ENCODE peak calls at places on chromosomes 11 and 22, in ten cellular contexts. One of them, this sample, is unnamed.

GRCh38 chr11:76203937-76204336 is 2.4 kb downstream of the WNT11 start:
- DNase-seq in psoas muscle: no peak
- DNase-seq in CD8-positive, alpha-beta T cell: no peak
- DNase-seq in dorsolateral prefrontal cortex: no peak
- DNase-seq in progenitor cell of endocrine pancreas: no peak
- DNase-seq in neural crest cell: no peak
- DNase-seq in heart left ventricle: no peak
- DNase-seq in RWPE1: no peak
- DNase-seq in body of pancreas: no peak
- DNase-seq in fibroblast of the aortic adventitia: no peak
- DNase-seq in this sample: no peak

GRCh38 chr11:746289-747175 is 732 bp upstream of the TALDO1 start:
- DNase-seq in psoas muscle: no peak
- DNase-seq in CD8-positive, alpha-beta T cell: no peak
- DNase-seq in dorsolateral prefrontal cortex: peak; percentile 60
- DNase-seq in progenitor cell of endocrine pancreas: no peak
- DNase-seq in neural crest cell: peak; percentile 25
- DNase-seq in heart left ventricle: no peak
- DNase-seq in RWPE1: no peak
- DNase-seq in body of pancreas: peak; percentile 53
- DNase-seq in fibroblast of the aortic adventitia: no peak
- DNase-seq in this sample: no peak

GRCh38 chr22:16932577-16932976 is 75.4 kb downstream of the GAB4 start:
- DNase-seq in psoas muscle: no peak
- DNase-seq in CD8-positive, alpha-beta T cell: no peak
- DNase-seq in dorsolateral prefrontal cortex: no peak
- DNase-seq in progenitor cell of endocrine pancreas: no peak
- DNase-seq in neural crest cell: no peak
- DNase-seq in heart left ventricle: no peak
- DNase-seq in RWPE1: no peak
- DNase-seq in body of pancreas: no peak
- DNase-seq in fibroblast of the aortic adventitia: no peak
- DNase-seq in this sample: no peak

GRCh38 chr22:17814084-17814483 is 39.8 kb upstream of the BID start:
- DNase-seq in psoas muscle: no peak
- DNase-seq in CD8-positive, alpha-beta T cell: no peak
- DNase-seq in dorsolateral prefrontal cortex: no peak
- DNase-seq in progenitor cell of endocrine pancreas: no peak
- DNase-seq in neural crest cell: no peak
- DNase-seq in heart left ventricle: no peak
- DNase-seq in RWPE1: no peak
- DNase-seq in body of pancreas: no peak
- DNase-seq in fibroblast of the aortic adventitia: no peak
- DNase-seq in this sample: no peak

GRCh38 chr11:117097567-117098268 is 510 bp downstream of the SIK3 start:
- DNase-seq in psoas muscle: peak; percentile 61
- DNase-seq in CD8-positive, alpha-beta T cell: peak; percentile 22
- DNase-seq in dorsolateral prefrontal cortex: peak; percentile 32
- DNase-seq in progenitor cell of endocrine pancreas: peak; percentile 45
- DNase-seq in neural crest cell: no peak
- DNase-seq in heart left ventricle: peak; percentile 38
- DNase-seq in RWPE1: peak; percentile 36
- DNase-seq in body of pancreas: peak; percentile 63
- DNase-seq in fibroblast of the aortic adventitia: no peak
- DNase-seq in this sample: no peak

GRCh38 chr22:23223566-23224317 is 43.4 kb downstream of the BCR start:
- DNase-seq in psoas muscle: no peak
- DNase-seq in CD8-positive, alpha-beta T cell: no peak
- DNase-seq in dorsolateral prefrontal cortex: no peak
- DNase-seq in progenitor cell of endocrine pancreas: no peak
- DNase-seq in neural crest cell: no peak
- DNase-seq in heart left ventricle: peak; percentile 51
- DNase-seq in RWPE1: no peak
- DNase-seq in body of pancreas: no peak
- DNase-seq in fibroblast of the aortic adventitia: no peak
- DNase-seq in this sample: no peak

GRCh38 chr22:50257451-50258360 is 3.8 kb downstream of the MAPK12 start:
- DNase-seq in psoas muscle: peak; percentile 79
- DNase-seq in CD8-positive, alpha-beta T cell: no peak
- DNase-seq in dorsolateral prefrontal cortex: no peak
- DNase-seq in progenitor cell of endocrine pancreas: no peak
- DNase-seq in neural crest cell: no peak
- DNase-seq in heart left ventricle: no peak
- DNase-seq in RWPE1: no peak
- DNase-seq in body of pancreas: peak; percentile 70
- DNase-seq in fibroblast of the aortic adventitia: no peak
- DNase-seq in this sample: no peak

GRCh38 chr11:25247336-25247735 is 750.5 kb downstream of the LUZP2 start:
- DNase-seq in psoas muscle: no peak
- DNase-seq in CD8-positive, alpha-beta T cell: no peak
- DNase-seq in dorsolateral prefrontal cortex: no peak
- DNase-seq in progenitor cell of endocrine pancreas: no peak
- DNase-seq in neural crest cell: no peak
- DNase-seq in heart left ventricle: no peak
- DNase-seq in RWPE1: no peak
- DNase-seq in body of pancreas: no peak
- DNase-seq in fibroblast of the aortic adventitia: no peak
- DNase-seq in this sample: no peak

GRCh38 chr22:23106906-23107367 is 34.9 kb downstream of the RSPH14 start:
- DNase-seq in psoas muscle: no peak
- DNase-seq in CD8-positive, alpha-beta T cell: no peak
- DNase-seq in dorsolateral prefrontal cortex: no peak
- DNase-seq in progenitor cell of endocrine pancreas: no peak
- DNase-seq in neural crest cell: no peak
- DNase-seq in heart left ventricle: peak; percentile 66
- DNase-seq in RWPE1: no peak
- DNase-seq in body of pancreas: peak; percentile 47
- DNase-seq in fibroblast of the aortic adventitia: no peak
- DNase-seq in this sample: no peak

GRCh38 chr11:47154738-47155570 is 21.7 kb downstream of the ARFGAP2 start:
- DNase-seq in psoas muscle: no peak
- DNase-seq in CD8-positive, alpha-beta T cell: peak; percentile 36
- DNase-seq in dorsolateral prefrontal cortex: no peak
- DNase-seq in progenitor cell of endocrine pancreas: no peak
- DNase-seq in neural crest cell: no peak
- DNase-seq in heart left ventricle: no peak
- DNase-seq in RWPE1: no peak
- DNase-seq in body of pancreas: no peak
- DNase-seq in fibroblast of the aortic adventitia: no peak
- DNase-seq in this sample: no peak

GRCh38 chr11:9004310-9004945 is 627 bp upstream of the NRIP3 start:
- DNase-seq in psoas muscle: no peak
- DNase-seq in CD8-positive, alpha-beta T cell: peak; percentile 10
- DNase-seq in dorsolateral prefrontal cortex: no peak
- DNase-seq in progenitor cell of endocrine pancreas: peak; percentile 43
- DNase-seq in neural crest cell: peak; percentile 3
- DNase-seq in heart left ventricle: no peak
- DNase-seq in RWPE1: no peak
- DNase-seq in body of pancreas: peak; percentile 32
- DNase-seq in fibroblast of the aortic adventitia: no peak
- DNase-seq in this sample: no peak

GRCh38 chr11:19680824-19681368 is 31.7 kb upstream of the NAV2 start:
- DNase-seq in psoas muscle: no peak
- DNase-seq in CD8-positive, alpha-beta T cell: no peak
- DNase-seq in dorsolateral prefrontal cortex: no peak
- DNase-seq in progenitor cell of endocrine pancreas: no peak
- DNase-seq in neural crest cell: no peak
- DNase-seq in heart left ventricle: no peak
- DNase-seq in RWPE1: no peak
- DNase-seq in body of pancreas: no peak
- DNase-seq in fibroblast of the aortic adventitia: peak; percentile 34
- DNase-seq in this sample: no peak

GRCh38 chr11:66617148-66617814 is 851 bp downstream of the RBM14 start:
- DNase-seq in psoas muscle: peak; percentile 87
- DNase-seq in CD8-positive, alpha-beta T cell: no peak
- DNase-seq in dorsolateral prefrontal cortex: peak; percentile 69
- DNase-seq in progenitor cell of endocrine pancreas: no peak
- DNase-seq in neural crest cell: no peak
- DNase-seq in heart left ventricle: peak; percentile 75
- DNase-seq in RWPE1: peak; percentile 24
- DNase-seq in body of pancreas: peak; percentile 72
- DNase-seq in fibroblast of the aortic adventitia: no peak
- DNase-seq in this sample: no peak

GRCh38 chr11:1732421-1733008 is 17.9 kb downstream of the IFITM10 start:
- DNase-seq in psoas muscle: no peak
- DNase-seq in CD8-positive, alpha-beta T cell: no peak
- DNase-seq in dorsolateral prefrontal cortex: no peak
- DNase-seq in progenitor cell of endocrine pancreas: no peak
- DNase-seq in neural crest cell: no peak
- DNase-seq in heart left ventricle: no peak
- DNase-seq in RWPE1: no peak
- DNase-seq in body of pancreas: no peak
- DNase-seq in fibroblast of the aortic adventitia: no peak
- DNase-seq in this sample: no peak

GRCh38 chr11:125215951-125216350 is 51.4 kb downstream of the PKNOX2 start:
- DNase-seq in psoas muscle: no peak
- DNase-seq in CD8-positive, alpha-beta T cell: no peak
- DNase-seq in dorsolateral prefrontal cortex: no peak
- DNase-seq in progenitor cell of endocrine pancreas: no peak
- DNase-seq in neural crest cell: no peak
- DNase-seq in heart left ventricle: no peak
- DNase-seq in RWPE1: no peak
- DNase-seq in body of pancreas: no peak
- DNase-seq in fibroblast of the aortic adventitia: no peak
- DNase-seq in this sample: no peak

GRCh38 chr22:43399338-43399979 is 12.4 kb upstream of the MPPED1 start:
- DNase-seq in psoas muscle: no peak
- DNase-seq in CD8-positive, alpha-beta T cell: no peak
- DNase-seq in dorsolateral prefrontal cortex: no peak
- DNase-seq in progenitor cell of endocrine pancreas: no peak
- DNase-seq in neural crest cell: no peak
- DNase-seq in heart left ventricle: peak; percentile 13
- DNase-seq in RWPE1: no peak
- DNase-seq in body of pancreas: no peak
- DNase-seq in fibroblast of the aortic adventitia: no peak
- DNase-seq in this sample: no peak

GRCh38 chr11:24516658-24517057 is 19.8 kb downstream of the LUZP2 start:
- DNase-seq in psoas muscle: no peak
- DNase-seq in CD8-positive, alpha-beta T cell: no peak
- DNase-seq in dorsolateral prefrontal cortex: no peak
- DNase-seq in progenitor cell of endocrine pancreas: no peak
- DNase-seq in neural crest cell: no peak
- DNase-seq in heart left ventricle: no peak
- DNase-seq in RWPE1: no peak
- DNase-seq in body of pancreas: no peak
- DNase-seq in fibroblast of the aortic adventitia: no peak
- DNase-seq in this sample: no peak

GRCh38 chr22:38572065-38572464 is 2.1 kb upstream of the DMC1 start:
- DNase-seq in psoas muscle: no peak
- DNase-seq in CD8-positive, alpha-beta T cell: no peak
- DNase-seq in dorsolateral prefrontal cortex: peak; percentile 8
- DNase-seq in progenitor cell of endocrine pancreas: no peak
- DNase-seq in neural crest cell: peak; percentile 33
- DNase-seq in heart left ventricle: no peak
- DNase-seq in RWPE1: peak; percentile 28
- DNase-seq in body of pancreas: peak; percentile 52
- DNase-seq in fibroblast of the aortic adventitia: peak; percentile 79
- DNase-seq in this sample: peak; percentile 19

DNA sequence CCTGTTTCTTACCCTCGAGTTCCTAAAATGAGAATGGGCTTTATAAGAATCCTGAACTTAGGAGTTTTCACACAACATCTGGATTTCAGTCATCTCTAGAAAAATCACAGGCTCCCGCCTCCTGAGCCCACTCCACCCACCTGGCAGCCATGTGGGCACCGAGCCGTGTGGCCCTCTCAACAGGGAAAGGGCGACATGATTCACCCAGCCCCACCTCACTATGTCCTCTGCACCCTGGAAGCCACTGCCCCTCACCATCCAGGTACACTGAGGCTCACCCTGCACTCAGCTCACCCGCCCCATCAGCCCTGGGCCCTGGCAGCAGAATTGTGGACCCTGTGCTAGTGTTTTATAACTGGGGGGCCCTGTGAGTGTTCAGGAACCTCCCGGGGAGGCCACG is 101.5 kb downstream of the SHANK2 start:
- DNase-seq in psoas muscle: no peak
- DNase-seq in CD8-positive, alpha-beta T cell: no peak
- DNase-seq in dorsolateral prefrontal cortex: no peak
- DNase-seq in progenitor cell of endocrine pancreas: no peak
- DNase-seq in neural crest cell: no peak
- DNase-seq in heart left ventricle: no peak
- DNase-seq in RWPE1: no peak
- DNase-seq in body of pancreas: no peak
- DNase-seq in fibroblast of the aortic adventitia: no peak
- DNase-seq in this sample: no peak
- TF ChIP-seq CTCF in psoas muscle: no peak
- TF ChIP-seq CTCF in CD8-positive, alpha-beta T cell: no peak
- TF ChIP-seq CTCF in dorsolateral prefrontal cortex: no peak
- TF ChIP-seq CTCF in progenitor cell of endocrine pancreas: no peak
- TF ChIP-seq CTCF in neural crest cell: no peak
- TF ChIP-seq CTCF in heart left ventricle: no peak
- TF ChIP-seq CTCF in RWPE1: no peak
- TF ChIP-seq CTCF in body of pancreas: no peak
- TF ChIP-seq CTCF in fibroblast of the aortic adventitia: no peak
- TF ChIP-seq CTCF in this sample: no peak

GRCh38 chr11:79705648-79706047 is 264.8 kb upstream of the TENM4 start:
- DNase-seq in psoas muscle: no peak
- DNase-seq in CD8-positive, alpha-beta T cell: no peak
- DNase-seq in dorsolateral prefrontal cortex: no peak
- DNase-seq in progenitor cell of endocrine pancreas: no peak
- DNase-seq in neural crest cell: no peak
- DNase-seq in heart left ventricle: no peak
- DNase-seq in RWPE1: no peak
- DNase-seq in body of pancreas: no peak
- DNase-seq in fibroblast of the aortic adventitia: no peak
- DNase-seq in this sample: no peak
- TF ChIP-seq CTCF in psoas muscle: no peak
- TF ChIP-seq CTCF in CD8-positive, alpha-beta T cell: no peak
- TF ChIP-seq CTCF in dorsolateral prefrontal cortex: no peak
- TF ChIP-seq CTCF in progenitor cell of endocrine pancreas: no peak
- TF ChIP-seq CTCF in neural crest cell: no peak
- TF ChIP-seq CTCF in heart left ventricle: no peak
- TF ChIP-seq CTCF in RWPE1: no peak
- TF ChIP-seq CTCF in body of pancreas: no peak
- TF ChIP-seq CTCF in fibroblast of the aortic adventitia: no peak
- TF ChIP-seq CTCF in this sample: no peak

DNA sequence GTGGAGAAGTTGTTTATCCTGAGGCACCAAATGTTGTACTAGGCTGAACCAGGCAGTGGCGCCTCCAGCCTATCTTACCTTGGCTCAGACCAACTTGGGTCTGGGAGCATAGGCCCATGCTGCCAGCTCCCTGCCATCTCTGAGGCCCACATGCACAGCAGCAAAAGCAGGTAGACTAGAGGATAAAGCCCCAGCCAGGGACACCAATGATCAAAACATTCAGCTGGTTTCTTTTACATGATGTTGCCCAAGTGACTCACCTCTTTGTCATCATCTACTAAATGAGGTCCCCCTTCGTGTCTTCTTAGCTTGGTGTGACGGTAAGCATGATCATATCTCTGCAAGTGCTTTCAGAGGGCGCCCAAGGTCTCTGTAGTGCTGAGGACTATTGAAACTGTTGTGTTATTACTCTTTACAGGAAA is 112.1 kb upstream of the DRD2 start:
- DNase-seq in psoas muscle: no peak
- DNase-seq in CD8-positive, alpha-beta T cell: no peak
- DNase-seq in dorsolateral prefrontal cortex: no peak
- DNase-seq in progenitor cell of endocrine pancreas: no peak
- DNase-seq in neural crest cell: no peak
- DNase-seq in heart left ventricle: no peak
- DNase-seq in RWPE1: no peak
- DNase-seq in body of pancreas: no peak
- DNase-seq in fibroblast of the aortic adventitia: no peak
- DNase-seq in this sample: no peak
- TF ChIP-seq CTCF in psoas muscle: no peak
- TF ChIP-seq CTCF in CD8-positive, alpha-beta T cell: no peak
- TF ChIP-seq CTCF in dorsolateral prefrontal cortex: no peak
- TF ChIP-seq CTCF in progenitor cell of endocrine pancreas: no peak
- TF ChIP-seq CTCF in neural crest cell: no peak
- TF ChIP-seq CTCF in heart left ventricle: no peak
- TF ChIP-seq CTCF in RWPE1: no peak
- TF ChIP-seq CTCF in body of pancreas: no peak
- TF ChIP-seq CTCF in fibroblast of the aortic adventitia: no peak
- TF ChIP-seq CTCF in this sample: no peak

GRCh38 chr11:17300372-17300771 is 23.8 kb downstream of the NUCB2 start:
- DNase-seq in psoas muscle: no peak
- DNase-seq in CD8-positive, alpha-beta T cell: no peak
- DNase-seq in dorsolateral prefrontal cortex: no peak
- DNase-seq in progenitor cell of endocrine pancreas: no peak
- DNase-seq in neural crest cell: no peak
- DNase-seq in heart left ventricle: no peak
- DNase-seq in RWPE1: no peak
- DNase-seq in body of pancreas: no peak
- DNase-seq in fibroblast of the aortic adventitia: no peak
- DNase-seq in this sample: no peak
- TF ChIP-seq CTCF in psoas muscle: no peak
- TF ChIP-seq CTCF in CD8-positive, alpha-beta T cell: no peak
- TF ChIP-seq CTCF in dorsolateral prefrontal cortex: no peak
- TF ChIP-seq CTCF in progenitor cell of endocrine pancreas: no peak
- TF ChIP-seq CTCF in neural crest cell: no peak
- TF ChIP-seq CTCF in heart left ventricle: no peak
- TF ChIP-seq CTCF in RWPE1: no peak
- TF ChIP-seq CTCF in body of pancreas: no peak
- TF ChIP-seq CTCF in fibroblast of the aortic adventitia: no peak
- TF ChIP-seq CTCF in this sample: no peak

This sample was measured in AG09319.